ENCODE peak calls at places on chromosomes 7 and 10, in five cellular contexts. E, V, L, S and M are unnamed samples.

GRCh38 chr7:157401567-157402387 is 65.0 kb downstream of the DNAJB6 start:
- DNase-seq in E (no peak), V (no peak), L (no peak), S (no peak), M (no peak)

GRCh38 chr10:81498152-81498551 is 376.8 kb upstream of the NRG3 start:
- DNase-seq in E (no peak), V (no peak), L (no peak), S (no peak), M (no peak)

GRCh38 chr7:64945481-64945756 is 42.3 kb downstream of the ZNF273 start:
- DNase-seq in E (no peak), V (no peak), L (no peak), S (no peak), M (no peak)

GRCh38 chr10:45008524-45009161 is 7.9 kb downstream of the ZNF22 start:
- DNase-seq in E (peak; percentile 89), V (no peak), L (peak; percentile 54), S (peak; percentile 74), M (peak; percentile 48)

GRCh38 chr7:50379082-50379481 is 71.1 kb downstream of the FIGNL1 start:
- DNase-seq in E (no peak), V (peak; percentile 27), L (peak; percentile 35), S (no peak), M (no peak)

GRCh38 chr10:119449760-119450461 is 92.6 kb downstream of the RGS10 start:
- DNase-seq in E (peak; percentile 56), V (no peak), L (peak; percentile 84), S (no peak), M (no peak)

GRCh38 chr10:112202561-112203241 is 19.1 kb upstream of the GPAM start:
- DNase-seq in E (peak; percentile 60), V (no peak), L (no peak), S (no peak), M (no peak)

GRCh38 chr7:96034940-96035727 is 262.8 kb downstream of the DYNC1I1 start:
- DNase-seq in E (no peak), V (no peak), L (no peak), S (no peak), M (no peak)

GRCh38 chr7:154503962-154504550 is 451.9 kb downstream of the DPP6 start:
- DNase-seq in E (peak; percentile 25), V (no peak), L (no peak), S (peak; percentile 46), M (no peak)

GRCh38 chr7:76509931-76510877 is at the start of gene UPK3B:
- DNase-seq in E (peak; percentile 21), V (no peak), L (peak; percentile 95), S (peak; percentile 27), M (no peak)